ENCODE peak calls at places on chromosomes 7 and 10, in nine cellular contexts. S is dorsolateral prefrontal cortex, C is body of pancreas, N is AG04450, X is fibroblast of lung, Z is testis, I is HL-60, Q is MM.1S, U is PC-9. R is an unnamed sample.

GRCh38 chr7:6226194-6226799 is 46.1 kb downstream of the CYTH3 start:
- DNase-seq in S (no peak), C (no peak), N (peak), X (peak), Z (no peak), I (no peak), Q (no peak), U (peak), R (no peak)

GRCh38 chr10:43903451-43903850 is 254.8 kb upstream of the ZNF32 start:
- DNase-seq in S (no peak), C (no peak), N (no peak), X (no peak), Z (no peak), I (no peak), Q (no peak), U (no peak), R (no peak)

GRCh38 chr7:49775949-49776443 is 2.6 kb downstream of the VWC2 start:
- DNase-seq in S (no peak), C (no peak), N (no peak), X (no peak), Z (no peak), I (no peak), Q (no peak), U (no peak), R (no peak)

GRCh38 chr7:6650086-6650485 is 13.0 kb downstream of the ZNF316 start:
- DNase-seq in S (no peak), C (no peak), N (no peak), X (no peak), Z (no peak), I (no peak), Q (no peak), U (no peak), R (no peak)

GRCh38 chr10:118823256-118823907 is 68.6 kb upstream of the CACUL1 start:
- DNase-seq in S (no peak), C (no peak), N (no peak), X (no peak), Z (no peak), I (no peak), Q (no peak), U (no peak), R (no peak)

GRCh38 chr7:73893342-73894101 is 32.6 kb downstream of the TMEM270 start:
- DNase-seq in S (peak), C (peak), N (no peak), X (peak), Z (peak), I (no peak), Q (no peak), U (no peak), R (no peak)

GRCh38 chr10:48653347-48653746 is 31.3 kb upstream of the WDFY4 start:
- DNase-seq in S (no peak), C (no peak), N (no peak), X (no peak), Z (no peak), I (no peak), Q (no peak), U (no peak), R (no peak)

GRCh38 chr10:127337801-127338200 is 141.4 kb upstream of the INSYN2A start:
- DNase-seq in S (no peak), C (no peak), N (no peak), X (no peak), Z (no peak), I (no peak), Q (no peak), U (no peak), R (no peak)

GRCh38 chr7:140605337-140605736 is 35.3 kb downstream of the DENND2A start:
- DNase-seq in S (no peak), C (no peak), N (peak), X (peak), Z (no peak), I (no peak), Q (no peak), U (no peak), R (no peak)
- TF ChIP-seq CTCF in S (no peak), C (no peak), N (peak), X (no peak), Z (no peak), I (no peak), Q (no peak), U (no peak), R (no peak)

GRCh38 chr10:77970869-77971803 is 44.6 kb upstream of the DLG5 start:
- DNase-seq in S (no peak), C (peak), N (peak), X (peak), Z (peak), I (peak), Q (peak), U (no peak), R (no peak)
- H3K4me3 ChIP-seq in S (no peak), C (no peak), N (peak), X (peak), Z (no peak), I (no peak), Q (no peak), U (no peak), R (no peak)

DNA sequence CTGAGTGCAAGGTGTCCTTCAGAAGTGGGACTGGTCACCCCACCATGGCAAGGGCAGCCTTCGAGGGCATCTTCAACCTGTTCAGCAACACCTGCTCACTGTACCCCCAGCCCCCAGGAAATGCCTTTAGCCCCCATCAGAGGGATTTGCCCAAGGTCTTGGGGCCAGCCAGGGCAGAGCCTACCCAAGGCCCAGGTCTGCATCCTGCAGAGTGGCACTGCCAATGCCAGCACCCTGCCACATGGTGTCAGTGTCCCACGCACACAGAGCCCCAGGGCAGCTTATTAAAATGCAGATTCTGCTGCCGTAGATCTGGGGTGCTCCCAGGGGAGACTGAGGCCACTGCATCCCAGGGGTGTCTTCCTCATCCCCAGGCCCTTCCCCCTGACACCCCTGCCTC is 106.2 kb upstream of the KCTD7 start:
- DNase-seq in S (no peak), C (no peak), N (no peak), X (no peak), Z (peak), I (peak), Q (no peak), U (no peak), R (no peak)
- TF ChIP-seq CTCF in S (no peak), C (no peak), N (peak), X (peak), Z (no peak), I (peak), Q (no peak), U (no peak), R (peak)

DNA sequence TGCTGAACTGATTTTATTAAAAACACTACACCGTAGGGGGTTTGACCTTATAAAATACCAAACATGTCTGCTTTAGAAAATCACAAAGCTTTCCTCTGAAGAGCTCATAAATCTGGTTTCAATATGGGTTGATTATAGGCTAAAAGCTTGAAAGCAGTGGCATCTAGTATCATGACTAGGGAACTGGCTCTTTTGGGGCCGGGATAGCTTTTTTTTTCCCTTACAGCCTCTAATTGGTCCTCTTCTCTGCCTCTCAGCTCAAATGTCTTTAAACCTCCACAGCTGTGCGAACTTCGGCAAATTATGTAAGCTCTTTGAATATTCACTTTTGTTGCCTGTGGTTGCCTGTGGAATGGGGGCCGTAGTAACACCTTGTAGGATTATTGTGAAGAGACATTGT is 8.4 kb downstream of the BAMBI start:
- DNase-seq in S (no peak), C (no peak), N (no peak), X (no peak), Z (no peak), I (no peak), Q (no peak), U (no peak), R (no peak)
- H3K4me3 ChIP-seq in S (no peak), C (no peak), N (no peak), X (no peak), Z (no peak), I (no peak), Q (no peak), U (no peak), R (no peak)

DNA sequence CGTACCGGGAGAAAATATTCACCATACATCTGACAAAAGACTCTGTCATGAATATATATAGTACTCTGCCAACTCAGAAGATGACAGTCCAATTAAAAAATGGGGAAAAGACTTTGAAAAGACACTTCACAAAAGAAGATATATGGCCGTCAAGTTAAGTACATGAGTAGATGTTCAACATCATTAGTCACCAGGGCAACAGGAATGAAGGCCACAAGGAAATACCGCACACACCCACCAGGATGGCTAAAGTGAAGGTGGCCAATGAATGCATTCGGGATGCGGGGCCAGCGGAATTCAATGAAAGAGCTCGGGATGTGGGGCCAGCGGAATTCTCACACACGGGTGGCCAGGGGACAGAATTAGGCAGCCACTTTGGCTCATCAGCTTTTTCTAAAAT is 42.2 kb downstream of the MAD1L1 start:
- DNase-seq in S (no peak), C (no peak), N (no peak), X (peak), Z (no peak), I (no peak), Q (no peak), U (no peak), R (no peak)
- TF ChIP-seq CTCF in S (no peak), C (no peak), N (no peak), X (no peak), Z (no peak), I (no peak), Q (no peak), U (no peak), R (no peak)

GRCh38 chr10:73743327-73743904 is 756 bp upstream of the SEC24C start:
- DNase-seq in S (no peak), C (no peak), N (no peak), X (no peak), Z (no peak), I (no peak), Q (no peak), U (no peak), R (no peak)

GRCh38 chr10:73744690-73744994 is 470 bp downstream of the SEC24C start:
- DNase-seq in S (no peak), C (peak), N (no peak), X (peak), Z (peak), I (peak), Q (peak), U (peak), R (no peak)

GRCh38 chr10:73743905-73744689 is at the start of gene SEC24C:
- DNase-seq in S (peak), C (peak), N (peak), X (peak), Z (peak), I (peak), Q (peak), U (peak), R (peak)

GRCh38 chr10:73750807-73751206 is 6.6 kb downstream of the SEC24C start:
- DNase-seq in S (no peak), C (no peak), N (no peak), X (no peak), Z (no peak), I (no peak), Q (no peak), U (no peak), R (no peak)

GRCh38 chr10:73746721-73747120 is 2.5 kb downstream of the SEC24C start:
- DNase-seq in S (no peak), C (no peak), N (no peak), X (no peak), Z (no peak), I (no peak), Q (no peak), U (no peak), R (no peak)
- H3K4me3 ChIP-seq in S (no peak), C (no peak), N (no peak), X (no peak), Z (no peak), I (no peak), Q (no peak), U (no peak), R (peak)

DNA sequence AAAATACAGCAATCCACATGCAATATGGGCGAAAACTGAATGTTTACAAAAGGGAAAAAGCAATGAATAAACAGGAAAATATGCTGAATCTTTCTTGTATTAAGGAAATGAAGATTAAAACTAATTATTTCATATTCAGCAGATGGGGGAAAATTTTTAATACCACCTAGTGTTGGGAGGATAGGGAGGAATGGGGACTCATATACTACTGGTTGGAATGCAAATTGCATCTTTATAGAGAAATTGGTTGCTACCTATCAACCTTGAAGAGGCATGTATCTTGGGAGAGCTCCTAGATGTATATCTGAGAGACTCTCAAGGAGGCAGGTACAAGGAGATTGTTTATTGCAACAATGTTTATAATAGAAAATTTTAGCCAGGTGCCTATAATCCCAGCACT is 101.4 kb downstream of the CREM start:
- DNase-seq in S (no peak), C (no peak), N (no peak), X (no peak), Z (no peak), I (no peak), Q (no peak), U (no peak), R (no peak)
- TF ChIP-seq CTCF in S (no peak), C (no peak), N (peak), X (peak), Z (no peak), I (no peak), Q (no peak), U (peak), R (no peak)

GRCh38 chr7:38181111-38181510 is 3.1 kb downstream of the STARD3NL start:
- DNase-seq in S (no peak), C (no peak), N (no peak), X (no peak), Z (no peak), I (no peak), Q (no peak), U (no peak), R (no peak)
- H3K4me3 ChIP-seq in S (no peak), C (no peak), N (no peak), X (no peak), Z (no peak), I (no peak), Q (no peak), U (no peak), R (no peak)

GRCh38 chr10:91642831-91643692 is 10.2 kb upstream of the PPP1R3C start:
- DNase-seq in S (no peak), C (no peak), N (no peak), X (peak), Z (no peak), I (no peak), Q (peak), U (no peak), R (no peak)

DNA sequence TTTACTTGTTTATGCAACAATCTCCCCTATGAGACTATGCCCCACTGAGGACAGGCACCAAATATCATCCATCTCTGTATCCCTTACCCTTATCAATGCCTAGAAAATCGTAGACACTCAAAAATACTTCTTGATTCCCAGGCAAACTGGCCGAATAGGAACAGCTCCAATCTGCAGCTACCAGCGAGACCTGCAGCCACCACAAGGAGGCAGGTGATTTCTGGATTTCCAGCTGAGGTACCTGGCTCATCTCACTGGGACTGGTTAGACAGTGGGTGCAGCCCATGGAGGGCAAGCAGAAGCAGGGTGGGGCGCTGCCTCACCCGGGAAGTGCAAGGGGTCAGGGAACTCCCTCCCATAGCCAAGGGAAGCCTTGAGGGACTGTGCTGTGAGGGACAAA is 10.8 kb upstream of the PPP1R3C start:
- DNase-seq in S (no peak), C (no peak), N (no peak), X (no peak), Z (no peak), I (no peak), Q (no peak), U (no peak), R (no peak)
- TF ChIP-seq CTCF in S (no peak), C (no peak), N (peak), X (peak), Z (no peak), I (no peak), Q (peak), U (peak), R (peak)

R was measured in GM12864.